ENCODE peak calls at places on chromosomes 6 and 20, in nine cellular contexts. One of them, this sample, is unnamed.

GRCh38 chr6:89299451-89299850 is 15.6 kb downstream of the GABRR2 start:
- DNase-seq in hepatocyte: no peak
- DNase-seq in tibial artery: no peak
- DNase-seq in RWPE1: no peak
- DNase-seq in Calu3: peak; percentile 32
- DNase-seq in ascending aorta: no peak
- DNase-seq in heart right ventricle: no peak
- DNase-seq in endothelial cell: no peak
- DNase-seq in coronary artery: no peak
- DNase-seq in this sample: no peak

GRCh38 chr6:63685453-63686379 is 50.1 kb downstream of the PHF3 start:
- DNase-seq in hepatocyte: no peak
- DNase-seq in tibial artery: no peak
- DNase-seq in RWPE1: no peak
- DNase-seq in Calu3: no peak
- DNase-seq in ascending aorta: no peak
- DNase-seq in heart right ventricle: no peak
- DNase-seq in endothelial cell: no peak
- DNase-seq in coronary artery: no peak
- DNase-seq in this sample: no peak

GRCh38 chr6:18958146-18958545 is 571.0 kb downstream of the RNF144B start:
- DNase-seq in hepatocyte: no peak
- DNase-seq in tibial artery: no peak
- DNase-seq in RWPE1: no peak
- DNase-seq in Calu3: no peak
- DNase-seq in ascending aorta: no peak
- DNase-seq in heart right ventricle: no peak
- DNase-seq in endothelial cell: no peak
- DNase-seq in coronary artery: no peak
- DNase-seq in this sample: no peak

GRCh38 chr6:15892369-15892768 is 229.5 kb upstream of the DTNBP1 start:
- DNase-seq in hepatocyte: no peak
- DNase-seq in tibial artery: no peak
- DNase-seq in RWPE1: no peak
- DNase-seq in Calu3: no peak
- DNase-seq in ascending aorta: no peak
- DNase-seq in heart right ventricle: no peak
- DNase-seq in endothelial cell: no peak
- DNase-seq in coronary artery: no peak
- DNase-seq in this sample: no peak

GRCh38 chr6:16583151-16583762 is 178.0 kb downstream of the ATXN1 start:
- DNase-seq in hepatocyte: no peak
- DNase-seq in tibial artery: no peak
- DNase-seq in RWPE1: no peak
- DNase-seq in Calu3: no peak
- DNase-seq in ascending aorta: no peak
- DNase-seq in heart right ventricle: no peak
- DNase-seq in endothelial cell: no peak
- DNase-seq in coronary artery: no peak
- DNase-seq in this sample: no peak

GRCh38 chr20:4441191-4441590 is 280.5 kb upstream of the PRND start:
- DNase-seq in hepatocyte: no peak
- DNase-seq in tibial artery: no peak
- DNase-seq in RWPE1: no peak
- DNase-seq in Calu3: no peak
- DNase-seq in ascending aorta: no peak
- DNase-seq in heart right ventricle: no peak
- DNase-seq in endothelial cell: no peak
- DNase-seq in coronary artery: no peak
- DNase-seq in this sample: no peak

GRCh38 chr20:58986286-58986967 is 5.4 kb downstream of the NELFCD start:
- DNase-seq in hepatocyte: no peak
- DNase-seq in tibial artery: no peak
- DNase-seq in RWPE1: no peak
- DNase-seq in Calu3: no peak
- DNase-seq in ascending aorta: peak; percentile 19
- DNase-seq in heart right ventricle: no peak
- DNase-seq in endothelial cell: no peak
- DNase-seq in coronary artery: peak; percentile 17
- DNase-seq in this sample: no peak

GRCh38 chr20:35009665-35010328 is 54.1 kb downstream of the MYH7B start:
- DNase-seq in hepatocyte: no peak
- DNase-seq in tibial artery: peak; percentile 15
- DNase-seq in RWPE1: no peak
- DNase-seq in Calu3: no peak
- DNase-seq in ascending aorta: peak; percentile 53
- DNase-seq in heart right ventricle: no peak
- DNase-seq in endothelial cell: no peak
- DNase-seq in coronary artery: peak; percentile 72
- DNase-seq in this sample: no peak

GRCh38 chr6:3695065-3695830 is 56.3 kb downstream of the PXDC1 start:
- DNase-seq in hepatocyte: no peak
- DNase-seq in tibial artery: no peak
- DNase-seq in RWPE1: no peak
- DNase-seq in Calu3: no peak
- DNase-seq in ascending aorta: no peak
- DNase-seq in heart right ventricle: no peak
- DNase-seq in endothelial cell: no peak
- DNase-seq in coronary artery: no peak
- DNase-seq in this sample: no peak

GRCh38 chr6:3693879-3694278 is 57.6 kb downstream of the PXDC1 start:
- DNase-seq in hepatocyte: no peak
- DNase-seq in tibial artery: no peak
- DNase-seq in RWPE1: no peak
- DNase-seq in Calu3: no peak
- DNase-seq in ascending aorta: no peak
- DNase-seq in heart right ventricle: no peak
- DNase-seq in endothelial cell: no peak
- DNase-seq in coronary artery: no peak
- DNase-seq in this sample: no peak

GRCh38 chr6:3698021-3698420 is 53.5 kb downstream of the PXDC1 start:
- DNase-seq in hepatocyte: no peak
- DNase-seq in tibial artery: no peak
- DNase-seq in RWPE1: no peak
- DNase-seq in Calu3: no peak
- DNase-seq in ascending aorta: no peak
- DNase-seq in heart right ventricle: no peak
- DNase-seq in endothelial cell: no peak
- DNase-seq in coronary artery: no peak
- DNase-seq in this sample: no peak

GRCh38 chr6:3697609-3698008 is 53.9 kb downstream of the PXDC1 start:
- DNase-seq in hepatocyte: peak; percentile 26
- DNase-seq in tibial artery: peak; percentile 31
- DNase-seq in RWPE1: peak; percentile 34
- DNase-seq in Calu3: no peak
- DNase-seq in ascending aorta: peak; percentile 77
- DNase-seq in heart right ventricle: no peak
- DNase-seq in endothelial cell: no peak
- DNase-seq in coronary artery: no peak
- DNase-seq in this sample: peak; percentile 28

DNA sequence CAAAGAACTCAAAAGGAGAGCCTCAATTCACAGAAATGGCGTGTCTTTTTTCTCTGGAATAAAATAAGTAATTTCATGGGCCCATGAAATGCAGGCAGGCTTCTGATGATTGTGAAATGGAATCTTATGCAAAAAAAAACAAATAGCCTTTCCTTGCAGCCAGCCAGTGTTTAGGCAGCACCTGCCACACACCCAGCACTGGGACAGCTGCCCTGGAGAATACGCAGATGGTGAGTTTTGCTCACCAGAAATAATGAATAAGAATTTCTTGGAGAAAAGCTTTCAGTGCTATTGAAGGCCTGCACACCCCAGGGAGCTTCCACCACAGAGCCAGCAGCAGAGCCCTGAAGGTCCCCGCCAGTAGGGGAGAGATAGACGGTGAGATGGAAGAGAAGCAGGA is 55.0 kb downstream of the PXDC1 start:
- DNase-seq in hepatocyte: no peak
- DNase-seq in tibial artery: no peak
- DNase-seq in RWPE1: no peak
- DNase-seq in Calu3: no peak
- DNase-seq in ascending aorta: no peak
- DNase-seq in heart right ventricle: no peak
- DNase-seq in endothelial cell: no peak
- DNase-seq in coronary artery: no peak
- DNase-seq in this sample: no peak
- TF ChIP-seq CTCF in hepatocyte: no peak
- TF ChIP-seq CTCF in tibial artery: no peak
- TF ChIP-seq CTCF in RWPE1: no peak
- TF ChIP-seq CTCF in Calu3: no peak
- TF ChIP-seq CTCF in ascending aorta: no peak
- TF ChIP-seq CTCF in heart right ventricle: no peak
- TF ChIP-seq CTCF in endothelial cell: no peak
- TF ChIP-seq CTCF in coronary artery: no peak
- TF ChIP-seq CTCF in this sample: no peak

GRCh38 chr6:163652328-163652727 is 237.8 kb downstream of the QKI start:
- DNase-seq in hepatocyte: peak; percentile 16
- DNase-seq in tibial artery: no peak
- DNase-seq in RWPE1: no peak
- DNase-seq in Calu3: no peak
- DNase-seq in ascending aorta: peak; percentile 19
- DNase-seq in heart right ventricle: no peak
- DNase-seq in endothelial cell: no peak
- DNase-seq in coronary artery: no peak
- DNase-seq in this sample: no peak

GRCh38 chr6:163661271-163661671 is 246.8 kb downstream of the QKI start:
- DNase-seq in hepatocyte: no peak
- DNase-seq in tibial artery: no peak
- DNase-seq in RWPE1: no peak
- DNase-seq in Calu3: no peak
- DNase-seq in ascending aorta: no peak
- DNase-seq in heart right ventricle: no peak
- DNase-seq in endothelial cell: no peak
- DNase-seq in coronary artery: no peak
- DNase-seq in this sample: no peak

GRCh38 chr6:163659807-163660206 is 245.3 kb downstream of the QKI start:
- DNase-seq in hepatocyte: no peak
- DNase-seq in tibial artery: no peak
- DNase-seq in RWPE1: no peak
- DNase-seq in Calu3: no peak
- DNase-seq in ascending aorta: no peak
- DNase-seq in heart right ventricle: no peak
- DNase-seq in endothelial cell: no peak
- DNase-seq in coronary artery: no peak
- DNase-seq in this sample: no peak

GRCh38 chr6:163651910-163652309 is 237.4 kb downstream of the QKI start:
- DNase-seq in hepatocyte: peak; percentile 59
- DNase-seq in tibial artery: peak; percentile 51
- DNase-seq in RWPE1: no peak
- DNase-seq in Calu3: no peak
- DNase-seq in ascending aorta: peak; percentile 63
- DNase-seq in heart right ventricle: no peak
- DNase-seq in endothelial cell: no peak
- DNase-seq in coronary artery: no peak
- DNase-seq in this sample: peak; percentile 18

DNA sequence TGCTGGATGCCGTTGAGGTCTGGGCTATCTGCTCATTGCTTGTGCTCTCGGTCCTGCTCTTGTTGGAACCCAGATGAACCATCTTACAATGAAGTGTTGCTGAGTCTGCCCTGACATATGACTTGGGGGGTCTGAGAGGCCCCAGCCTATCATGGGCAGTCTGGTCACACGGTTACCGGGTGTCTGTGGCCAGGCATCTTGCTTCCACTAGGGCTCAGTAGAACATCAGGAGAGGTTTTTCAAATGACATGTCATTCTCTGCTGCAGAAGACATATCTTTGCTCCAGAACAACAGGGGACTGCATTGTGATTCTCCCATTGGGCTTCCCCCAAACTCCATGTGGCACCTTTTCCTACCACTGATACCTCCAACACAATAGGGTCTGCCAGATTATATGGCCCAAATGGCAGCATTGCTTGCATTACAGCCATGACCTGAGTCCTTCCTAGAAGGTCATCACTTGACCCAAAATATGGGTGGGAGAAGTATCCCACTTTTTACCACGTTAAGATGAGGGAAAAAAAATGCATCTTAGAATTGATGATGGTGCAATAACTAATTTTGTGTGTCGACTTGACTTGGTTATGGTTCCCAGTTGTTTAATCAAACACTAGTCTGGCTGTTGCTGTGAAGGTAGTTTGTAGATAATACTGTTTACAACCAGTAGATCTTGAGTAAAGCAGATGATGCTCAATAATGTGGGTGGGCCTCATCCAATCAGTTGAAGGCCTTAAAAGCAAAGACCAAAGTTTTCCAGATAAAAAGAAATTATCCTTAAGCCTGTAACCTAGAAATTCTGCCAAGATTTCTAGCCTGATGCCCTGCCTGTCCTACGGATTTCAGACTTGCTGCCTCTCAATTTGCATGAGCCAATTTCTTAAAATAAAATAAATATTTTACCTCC is 241.0 kb downstream of the QKI start:
- DNase-seq in hepatocyte: no peak
- DNase-seq in tibial artery: no peak
- DNase-seq in RWPE1: no peak
- DNase-seq in Calu3: no peak
- DNase-seq in ascending aorta: peak; percentile 9
- DNase-seq in heart right ventricle: no peak
- DNase-seq in endothelial cell: no peak
- DNase-seq in coronary artery: no peak
- DNase-seq in this sample: no peak
- TF ChIP-seq CTCF in hepatocyte: no peak
- TF ChIP-seq CTCF in tibial artery: no peak
- TF ChIP-seq CTCF in RWPE1: no peak
- TF ChIP-seq CTCF in Calu3: no peak
- TF ChIP-seq CTCF in ascending aorta: no peak
- TF ChIP-seq CTCF in heart right ventricle: peak; percentile 17
- TF ChIP-seq CTCF in endothelial cell: no peak
- TF ChIP-seq CTCF in coronary artery: no peak
- TF ChIP-seq CTCF in this sample: no peak

DNA sequence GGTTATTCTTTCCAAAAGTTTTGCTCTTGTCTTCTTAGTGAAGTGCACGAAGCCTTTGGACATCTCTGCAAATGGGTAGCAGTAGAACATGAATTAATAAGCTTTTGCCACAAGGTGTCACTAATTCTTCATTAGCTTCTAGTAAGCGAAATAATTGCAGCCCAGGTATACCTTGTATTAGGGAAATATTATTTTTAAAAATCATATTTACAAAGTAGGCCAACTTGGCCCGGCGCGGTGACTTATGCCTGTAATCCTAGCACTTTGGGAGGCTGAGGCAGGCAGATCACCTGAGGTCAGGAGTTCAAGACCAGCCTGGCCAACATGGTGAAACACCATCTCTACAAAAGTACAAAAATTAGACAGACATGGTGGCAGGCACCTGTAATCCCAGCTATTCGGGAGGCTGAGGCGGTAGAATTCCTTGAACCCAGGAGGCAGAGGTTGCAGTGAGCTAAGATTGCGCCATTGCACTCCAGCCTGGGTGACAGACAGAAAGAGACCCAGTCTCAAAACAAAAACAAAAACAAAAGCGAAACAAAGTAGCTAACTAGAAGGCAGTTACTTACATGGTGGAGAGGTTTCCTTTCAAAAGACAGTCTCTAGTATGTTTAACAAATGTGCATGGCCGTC is 8.8 kb upstream of the RSPH3 start:
- DNase-seq in hepatocyte: peak; percentile 61
- DNase-seq in tibial artery: no peak
- DNase-seq in RWPE1: peak; percentile 52
- DNase-seq in Calu3: no peak
- DNase-seq in ascending aorta: no peak
- DNase-seq in heart right ventricle: no peak
- DNase-seq in endothelial cell: no peak
- DNase-seq in coronary artery: no peak
- DNase-seq in this sample: peak; percentile 68
- TF ChIP-seq CTCF in hepatocyte: peak; percentile 57
- TF ChIP-seq CTCF in tibial artery: no peak
- TF ChIP-seq CTCF in RWPE1: peak; percentile 53
- TF ChIP-seq CTCF in Calu3: no peak
- TF ChIP-seq CTCF in ascending aorta: peak; percentile 21
- TF ChIP-seq CTCF in heart right ventricle: peak; percentile 57
- TF ChIP-seq CTCF in endothelial cell: peak; percentile 30
- TF ChIP-seq CTCF in coronary artery: no peak
- TF ChIP-seq CTCF in this sample: peak; percentile 56

GRCh38 chr6:84417261-84417660 is 189.8 kb upstream of the CEP162 start:
- DNase-seq in hepatocyte: no peak
- DNase-seq in tibial artery: no peak
- DNase-seq in RWPE1: no peak
- DNase-seq in Calu3: no peak
- DNase-seq in ascending aorta: no peak
- DNase-seq in heart right ventricle: no peak
- DNase-seq in endothelial cell: no peak
- DNase-seq in coronary artery: no peak
- DNase-seq in this sample: peak; percentile 5
- TF ChIP-seq CTCF in hepatocyte: no peak
- TF ChIP-seq CTCF in tibial artery: no peak
- TF ChIP-seq CTCF in RWPE1: no peak
- TF ChIP-seq CTCF in Calu3: no peak
- TF ChIP-seq CTCF in ascending aorta: no peak
- TF ChIP-seq CTCF in heart right ventricle: no peak
- TF ChIP-seq CTCF in endothelial cell: no peak
- TF ChIP-seq CTCF in coronary artery: no peak
- TF ChIP-seq CTCF in this sample: no peak